ENCODE peak calls at places on chromosomes 7 and 10, in four cellular contexts. O is K562, F is WTC11, Y is HepG2. N is an unnamed sample.

GRCh38 chr7:144134116-144134515 is 11.1 kb downstream of the OR2A14 start:
- DNase-seq in O (no peak), F (no peak), Y (no peak), N (no peak)

GRCh38 chr10:104288355-104288754 is 19.4 kb downstream of the GSTO2 start:
- DNase-seq in O (no peak), F (no peak), Y (peak), N (no peak)

GRCh38 chr7:135253851-135254815 is 20.5 kb downstream of the STRA8 start:
- DNase-seq in O (no peak), F (no peak), Y (peak), N (no peak)

GRCh38 chr7:1532456-1533254 is 2.2 kb downstream of the MAFK start:
- DNase-seq in O (no peak), F (no peak), Y (peak), N (no peak)

GRCh38 chr10:124350806-124351205 is 67.9 kb downstream of the OAT start:
- DNase-seq in O (no peak), F (no peak), Y (no peak), N (no peak)

GRCh38 chr10:93080350-93081046 is 6.8 kb downstream of the CYP26A1 start:
- DNase-seq in O (peak), F (peak), Y (peak), N (peak)

GRCh38 chr10:31836569-31837406 is 91.8 kb downstream of the ARHGAP12 start:
- DNase-seq in O (peak), F (peak), Y (peak), N (peak)

GRCh38 chr7:138982204-138982623 is 1.0 kb upstream of the KIAA1549 start:
- DNase-seq in O (no peak), F (no peak), Y (no peak), N (no peak)

GRCh38 chr7:50212666-50213621 is 91.6 kb upstream of the IKZF1 start:
- DNase-seq in O (no peak), F (no peak), Y (no peak), N (no peak)

GRCh38 chr7:66190504-66190857 is 14.7 kb upstream of the TPST1 start:
- DNase-seq in O (no peak), F (no peak), Y (no peak), N (no peak)

GRCh38 chr10:3775671-3776551 is 9.1 kb downstream of the KLF6 start:
- DNase-seq in O (no peak), F (peak), Y (no peak), N (no peak)

GRCh38 chr10:111151595-111151994 is 74.8 kb downstream of the ADRA2A start:
- DNase-seq in O (no peak), F (no peak), Y (no peak), N (no peak)

GRCh38 chr7:129949292-129950133 is 3.2 kb downstream of the UBE2H start:
- DNase-seq in O (peak), F (peak), Y (peak), N (peak)

GRCh38 chr10:32972454-32972853 is 14.4 kb upstream of the ITGB1 start:
- DNase-seq in O (no peak), F (no peak), Y (no peak), N (no peak)

GRCh38 chr7:159156436-159157245 is 12.0 kb upstream of the VIPR2 start:
- DNase-seq in O (no peak), F (no peak), Y (no peak), N (no peak)

GRCh38 chr10:21521910-21522533 is 3.5 kb downstream of the SKIDA1 start:
- DNase-seq in O (no peak), F (no peak), Y (no peak), N (no peak)

GRCh38 chr10:130403153-130403890 is 267.1 kb downstream of the GLRX3 start:
- DNase-seq in O (no peak), F (no peak), Y (no peak), N (peak)

GRCh38 chr7:51133992-51134391 is 182.6 kb downstream of the COBL start:
- DNase-seq in O (no peak), F (no peak), Y (no peak), N (no peak)

GRCh38 chr10:127999291-127999690 is 92.4 kb downstream of the PTPRE start:
- DNase-seq in O (no peak), F (no peak), Y (no peak), N (no peak)

GRCh38 chr10:49592726-49593563 is 17.2 kb upstream of the SLC18A3 start:
- DNase-seq in O (peak), F (peak), Y (peak), N (peak)

GRCh38 chr7:4282434-4283223 is 399.5 kb upstream of the FOXK1 start:
- DNase-seq in O (no peak), F (no peak), Y (no peak), N (no peak)

GRCh38 chr10:132407846-132408278 is 10.9 kb downstream of the PWWP2B start:
- DNase-seq in O (no peak), F (peak), Y (no peak), N (peak)

GRCh38 chr10:44947356-44948152 is 12.0 kb upstream of the RASSF4 start:
- DNase-seq in O (no peak), F (no peak), Y (no peak), N (no peak)

GRCh38 chr7:50812847-50813475 is 30.3 kb upstream of the GRB10 start:
- DNase-seq in O (no peak), F (no peak), Y (peak), N (no peak)

GRCh38 chr10:119189811-119190282 is 11.2 kb upstream of the PRDX3 start:
- DNase-seq in O (no peak), F (no peak), Y (peak), N (no peak)

GRCh38 chr10:97400665-97401454 is at the start of gene RRP12:
- DNase-seq in O (peak), F (peak), Y (peak), N (peak)

DNA sequence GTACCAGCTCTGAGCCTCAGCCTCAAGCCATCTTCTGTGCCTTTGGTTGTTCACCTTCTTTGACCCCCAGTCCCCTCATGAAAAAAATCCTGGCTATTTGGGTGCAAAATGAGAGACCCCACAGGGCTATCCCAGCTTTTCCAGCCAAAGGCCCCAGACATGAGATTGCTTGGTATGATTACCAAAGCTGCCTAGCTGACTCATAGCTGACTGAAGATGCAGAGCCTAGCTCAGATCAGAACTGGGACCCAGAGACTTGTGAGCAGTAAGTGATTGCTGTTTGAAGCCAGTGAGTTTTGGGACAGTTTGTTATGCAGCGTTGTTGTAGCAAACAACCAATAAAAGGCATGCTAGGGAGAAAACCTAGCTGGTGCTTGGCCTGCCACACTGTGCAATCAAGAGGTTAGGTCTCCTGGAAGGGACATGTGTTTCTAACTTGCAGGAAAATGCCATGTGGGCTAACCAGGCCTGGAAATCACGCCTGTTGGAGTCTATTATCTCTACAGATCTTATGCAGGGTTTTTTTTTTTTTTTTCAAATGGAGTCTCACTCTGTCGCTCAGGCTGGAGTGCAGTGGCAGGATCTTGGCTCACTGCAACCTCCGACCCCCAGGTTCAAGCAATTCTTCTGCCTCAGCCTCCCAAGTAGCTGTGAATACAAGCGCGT is 48.0 kb upstream of the DAGLB start:
- DNase-seq in O (no peak), F (no peak), Y (no peak), N (peak)
- TF ChIP-seq FOXJ3 in O (no peak), F (no peak), Y (no peak), N (no peak)

DNA sequence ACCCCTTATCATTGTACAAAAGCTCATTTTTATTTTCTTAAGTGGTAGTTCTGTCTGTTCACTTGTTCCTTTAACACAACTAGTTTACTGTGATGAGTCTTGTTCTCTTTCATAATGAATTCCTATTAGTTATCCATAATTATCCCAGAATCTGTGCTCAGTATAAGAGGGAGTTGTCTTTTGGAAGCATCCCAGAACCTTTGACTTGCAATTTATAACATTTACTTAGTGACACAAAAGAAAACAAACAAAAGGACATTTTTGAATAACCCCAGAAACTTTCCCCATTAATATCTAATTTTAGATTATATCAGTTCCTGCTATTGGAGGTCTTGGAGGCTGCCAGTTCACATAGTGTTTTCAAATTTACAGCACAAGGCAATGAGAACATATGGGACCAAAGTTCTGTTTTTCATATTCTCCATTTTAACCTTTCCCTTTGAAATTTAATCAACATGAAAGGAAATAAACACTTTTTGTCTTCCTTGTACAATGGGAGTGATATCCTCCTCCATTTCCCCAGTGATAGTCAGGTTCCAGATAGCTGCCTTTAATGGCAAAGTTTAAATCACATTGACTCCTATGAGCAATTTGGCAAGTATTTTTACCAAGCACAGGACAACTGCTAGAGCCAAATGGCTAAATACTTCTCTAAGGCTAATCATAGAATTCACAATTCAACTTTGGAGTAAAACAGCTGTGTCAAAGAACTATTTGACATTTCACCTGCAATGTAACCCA is 37.1 kb upstream of the GNAT3 start:
- DNase-seq in O (no peak), F (no peak), Y (no peak), N (no peak)
- TF ChIP-seq FOXJ3 in O (no peak), F (no peak), Y (no peak), N (no peak)

GRCh38 chr10:89535185-89536012 is at the start of gene SLC16A12:
- DNase-seq in O (no peak), F (peak), Y (no peak), N (peak)
- TF ChIP-seq FOXJ3 in O (no peak), F (no peak), Y (no peak), N (no peak)

GRCh38 chr10:116765549-116766162 is 23.3 kb upstream of the HSPA12A start:
- DNase-seq in O (peak), F (peak), Y (no peak), N (no peak)
- TF ChIP-seq FOXJ3 in O (no peak), F (no peak), Y (no peak), N (no peak)

GRCh38 chr7:92242972-92243371 is 2.7 kb downstream of the KRIT1 start:
- DNase-seq in O (no peak), F (no peak), Y (no peak), N (no peak)
- TF ChIP-seq FOXJ3 in O (no peak), F (no peak), Y (no peak), N (no peak)

GRCh38 chr10:14259696-14260595 is 70.8 kb downstream of the FRMD4A start:
- DNase-seq in O (no peak), F (no peak), Y (peak), N (no peak)
- TF ChIP-seq FOXJ3 in O (no peak), F (no peak), Y (peak), N (no peak)

N was measured in SK-N-SH.